ENCODE peak calls at places on chromosomes 7 and 10, in eight cellular contexts. F is mammary epithelial cell, D is AG04450, Z is choroid plexus epithelial cell, K is GM06990, E is mucosa of descending colon, O is ovary, J is transverse colon. M is an unnamed sample.

GRCh38 chr10:109961181-109962001 is 38.1 kb upstream of the XPNPEP1 start:
- DNase-seq in J (no peak), D (no peak), K (no peak), F (peak), E (no peak), O (no peak), Z (peak), M (no peak)

GRCh38 chr7:156005202-156005821 is 193.0 kb upstream of the SHH start:
- DNase-seq in K (no peak), F (no peak), J (no peak), Z (no peak), E (peak), O (no peak), D (no peak), M (no peak)

GRCh38 chr10:21814866-21815265 is 188.7 kb downstream of the DNAJC1 start:
- DNase-seq in D (no peak), J (no peak), K (no peak), Z (no peak), E (no peak), O (no peak), F (no peak), M (no peak)

GRCh38 chr10:84683980-84684740 is 355.8 kb downstream of the CCSER2 start:
- DNase-seq in E (no peak), F (no peak), Z (no peak), J (no peak), K (no peak), O (no peak), D (no peak), M (no peak)

GRCh38 chr7:131010029-131010705 is 276.2 kb upstream of the KLF14 start:
- DNase-seq in O (no peak), E (no peak), D (no peak), K (no peak), J (no peak), Z (no peak), F (no peak), M (no peak)

GRCh38 chr10:60978287-60979115 is 34.5 kb upstream of the RHOBTB1 start:
- DNase-seq in D (no peak), J (no peak), E (no peak), F (peak), K (no peak), Z (no peak), O (no peak), M (no peak)

GRCh38 chr7:10973942-10974716 is 457 bp downstream of the PHF14 start:
- DNase-seq in E (peak), J (peak), O (no peak), F (no peak), D (no peak), Z (peak), K (no peak), M (no peak)

GRCh38 chr7:45682358-45682735 is 108.2 kb downstream of the ADCY1 start:
- DNase-seq in Z (no peak), E (peak), K (no peak), O (no peak), D (no peak), F (no peak), J (no peak), M (no peak)

GRCh38 chr7:116955340-116955739 is 2.0 kb downstream of the ST7 start:
- DNase-seq in Z (no peak), F (no peak), D (no peak), J (no peak), O (no peak), E (no peak), K (no peak), M (no peak)

GRCh38 chr10:121734517-121735137 is 136.4 kb upstream of the FGFR2 start:
- DNase-seq in J (no peak), F (peak), D (no peak), Z (peak), K (no peak), E (no peak), O (no peak), M (no peak)

GRCh38 chr7:23212395-23212794 is 30.5 kb downstream of the NUP42 start:
- DNase-seq in Z (no peak), J (no peak), E (no peak), D (no peak), O (no peak), F (no peak), K (no peak), M (no peak)

GRCh38 chr7:6256709-6257535 is 15.5 kb downstream of the CYTH3 start:
- DNase-seq in E (no peak), K (peak), Z (peak), D (no peak), J (peak), F (peak), O (no peak), M (no peak)

DNA sequence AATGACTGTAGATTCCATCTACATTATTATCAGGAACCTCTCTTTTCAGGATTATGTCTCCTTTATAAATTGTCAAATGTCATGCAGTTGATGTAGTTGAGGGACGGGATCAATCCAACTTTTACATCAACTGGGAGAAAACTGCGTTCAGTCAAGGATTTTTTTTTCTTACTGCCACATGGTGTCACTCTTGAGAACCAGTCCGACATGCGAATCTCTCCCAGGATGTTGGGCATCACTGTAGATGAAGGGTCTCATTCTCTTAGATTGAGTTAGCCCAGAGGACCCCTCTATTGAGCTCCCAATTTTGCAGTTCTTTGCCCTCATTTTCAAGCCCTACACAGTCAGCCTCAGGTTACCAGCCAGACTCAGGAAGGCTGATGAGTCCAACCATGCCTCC is 120.3 kb upstream of the PTPRZ1 start:
- DNase-seq in D (no peak), E (no peak), F (no peak), K (no peak), O (no peak), Z (peak), J (no peak), M (no peak)
- TF ChIP-seq CTCF in D (peak), E (no peak), F (no peak), K (peak), O (no peak), Z (peak), J (no peak), M (peak)

GRCh38 chr7:128166603-128167315 is 74.3 kb upstream of the LEP start:
- DNase-seq in F (peak), J (no peak), D (no peak), O (peak), Z (no peak), K (no peak), E (no peak), M (no peak)
- H3K4me3 ChIP-seq in F (peak), J (peak), D (peak), O (peak), Z (peak), K (peak), E (no peak), M (peak)

DNA sequence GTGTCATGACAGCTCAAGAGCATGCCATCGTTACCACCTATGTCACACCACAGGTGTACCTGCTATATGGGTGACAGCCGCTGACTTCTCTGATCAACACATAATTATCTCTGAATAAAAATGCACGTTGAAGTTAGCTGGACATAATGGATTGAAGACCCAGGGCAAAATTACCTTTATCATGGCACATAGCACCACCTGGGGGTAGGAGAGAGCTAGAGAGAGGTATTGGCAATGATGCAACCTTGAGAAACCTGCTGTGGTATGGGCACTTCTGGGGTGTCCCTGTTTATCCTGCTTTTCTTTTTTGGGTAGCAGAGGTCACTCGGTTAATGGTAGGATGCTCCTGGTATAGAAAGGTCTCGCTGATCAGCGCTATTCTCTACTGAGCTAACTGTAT is 323.3 kb downstream of the TFEC start:
- DNase-seq in D (no peak), Z (peak), O (no peak), J (peak), E (no peak), F (peak), K (no peak), M (no peak)
- TF ChIP-seq CTCF in D (peak), Z (peak), O (no peak), J (no peak), E (no peak), F (peak), K (peak), M (peak)

GRCh38 chr7:68187549-68187948 is 1190.9 kb downstream of the TYW1 start:
- DNase-seq in J (no peak), O (no peak), E (no peak), Z (no peak), K (no peak), F (no peak), D (no peak), M (no peak)

GRCh38 chr7:68185641-68186040 is 1189.0 kb downstream of the TYW1 start:
- DNase-seq in E (no peak), K (no peak), Z (no peak), D (no peak), J (no peak), F (no peak), O (no peak), M (no peak)

GRCh38 chr7:68186072-68186471 is 1189.4 kb downstream of the TYW1 start:
- DNase-seq in F (no peak), D (no peak), K (no peak), E (no peak), O (no peak), Z (no peak), J (no peak), M (no peak)
- H3K4me3 ChIP-seq in F (no peak), D (no peak), K (no peak), E (no peak), O (no peak), Z (no peak), J (no peak), M (no peak)

DNA sequence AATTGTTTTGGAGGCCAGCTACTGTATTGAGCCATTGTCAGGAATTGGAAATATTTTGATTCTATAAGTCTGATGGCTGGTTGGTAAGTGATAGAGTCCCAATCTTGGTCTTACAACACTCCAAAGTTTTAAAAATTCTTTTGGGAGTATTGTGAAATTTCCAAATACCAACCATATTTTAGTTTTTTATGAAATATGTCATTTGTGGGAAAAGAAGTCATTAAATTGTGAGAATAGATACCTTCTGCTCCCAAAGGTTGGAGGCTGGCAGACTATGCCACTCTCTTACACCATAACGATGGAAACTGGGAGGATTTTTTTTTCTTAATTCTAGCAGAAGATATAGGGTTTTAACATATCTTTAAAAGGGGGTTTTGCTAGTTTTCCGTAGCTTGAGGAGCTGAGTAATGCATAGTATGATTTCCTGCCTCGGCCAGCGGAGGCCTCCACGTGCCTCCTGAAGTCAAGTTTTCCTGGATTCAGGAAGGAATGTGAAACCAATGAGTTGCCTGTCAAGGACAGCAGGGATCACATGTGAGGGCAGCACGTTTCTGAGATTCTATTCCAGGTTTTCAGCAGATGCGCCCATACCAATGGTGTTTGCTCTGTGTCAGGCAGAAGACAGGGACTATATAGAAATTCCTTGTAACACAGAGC is 92.2 kb upstream of the LAMB4 start:
- DNase-seq in O (no peak), F (no peak), Z (peak), D (no peak), J (no peak), E (no peak), K (no peak), M (peak)
- TF ChIP-seq CTCF in O (no peak), F (no peak), Z (peak), D (peak), J (no peak), E (no peak), K (no peak), M (no peak)

DNA sequence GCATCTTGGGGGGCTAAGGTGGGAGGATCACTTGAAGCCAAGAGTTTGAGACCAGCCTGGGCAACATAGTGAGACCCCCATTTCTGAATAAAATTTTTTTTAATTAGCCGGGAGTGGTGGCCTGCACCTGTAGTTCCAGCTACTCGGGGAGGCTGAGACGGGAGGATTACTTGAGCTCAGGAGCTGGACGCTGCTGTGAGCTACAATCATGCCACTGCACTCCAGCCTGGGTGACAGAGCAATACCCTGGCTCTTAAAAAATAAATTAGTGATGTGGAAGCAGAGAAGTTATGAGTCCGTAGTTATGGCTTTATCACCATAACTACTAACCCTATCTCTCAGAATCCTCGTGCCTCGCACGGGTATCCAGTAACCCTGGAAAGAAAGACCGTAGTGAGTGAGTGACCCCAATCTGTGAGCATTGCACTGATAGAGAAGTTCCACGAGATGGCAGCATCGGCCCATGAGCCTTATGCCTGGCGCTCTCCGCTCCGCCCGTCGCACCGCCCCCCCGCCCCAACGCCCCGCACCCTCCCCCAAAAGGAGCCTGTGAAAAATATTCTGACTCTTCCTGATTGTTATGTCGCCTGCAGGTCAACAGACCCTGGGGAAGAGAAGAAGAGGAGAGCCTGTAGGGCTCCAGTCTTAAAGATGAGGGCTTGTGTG is 4.9 kb upstream of the SLC29A3 start:
- DNase-seq in F (no peak), K (no peak), Z (peak), O (peak), D (no peak), J (peak), E (peak), M (no peak)
- H3K4me3 ChIP-seq in F (no peak), K (no peak), Z (no peak), O (no peak), D (no peak), J (no peak), E (no peak), M (no peak)

GRCh38 chr10:5364916-5365434 is at the start of gene UCN3:
- DNase-seq in J (no peak), O (no peak), K (no peak), F (no peak), E (no peak), Z (no peak), D (no peak), M (no peak)
- TF ChIP-seq CTCF in J (no peak), O (no peak), K (no peak), F (no peak), E (no peak), Z (no peak), D (no peak), M (no peak)

GRCh38 chr10:5840314-5841307 is 27.4 kb upstream of the GDI2 start:
- DNase-seq in O (no peak), J (peak), E (no peak), F (no peak), D (no peak), K (peak), Z (peak), M (no peak)
- H3K4me3 ChIP-seq in O (no peak), J (no peak), E (no peak), F (no peak), D (no peak), K (peak), Z (peak), M (no peak)